ENCODE peak calls at places on chromosomes 12 and 14, in four cellular contexts. Y, B, Q and P are unnamed samples.

GRCh38 chr12:40033260-40033649 is 72.6 kb downstream of the SLC2A13 start:
- DNase-seq in Y (no peak), B (no peak), Q (no peak), P (no peak)

GRCh38 chr12:70360218-70360617 is 5.9 kb upstream of the KCNMB4 start:
- DNase-seq in Y (no peak), B (no peak), Q (no peak), P (no peak)

GRCh38 chr14:73943083-73943482 is 6.8 kb downstream of the FAM161B start:
- DNase-seq in Y (no peak), B (peak; percentile 81), Q (no peak), P (no peak)

GRCh38 chr12:77584860-77585259 is 245.8 kb upstream of the NAV3 start:
- DNase-seq in Y (no peak), B (no peak), Q (no peak), P (no peak)

GRCh38 chr14:23409475-23409874 is 1.4 kb upstream of the MYH6 start:
- DNase-seq in Y (no peak), B (no peak), Q (no peak), P (peak; percentile 44)

GRCh38 chr14:37197421-37198272 is at the start of gene MIPOL1:
- DNase-seq in Y (peak; percentile 3), B (peak; percentile 90), Q (peak; percentile 51), P (no peak)

GRCh38 chr12:68406134-68406576 is 74.0 kb upstream of the MDM1 start:
- DNase-seq in Y (no peak), B (peak; percentile 94), Q (peak; percentile 51), P (no peak)

GRCh38 chr12:52041695-52042123 is 9.5 kb upstream of the NR4A1 start:
- DNase-seq in Y (no peak), B (peak; percentile 73), Q (no peak), P (peak; percentile 73)

GRCh38 chr12:76879710-76880025 is 849 bp upstream of the CSRP2 start:
- DNase-seq in Y (no peak), B (no peak), Q (no peak), P (no peak)

GRCh38 chr12:103928736-103929050 is 1.5 kb upstream of the HSP90B1 start:
- DNase-seq in Y (no peak), B (no peak), Q (no peak), P (no peak)

GRCh38 chr12:87660987-87661769 is 368.0 kb downstream of the C12orf50 start:
- DNase-seq in Y (no peak), B (no peak), Q (no peak), P (no peak)